ENCODE peak calls at places on chromosomes 2 and 18, in six cellular contexts. O is skeletal muscle cell, I is brain microvascular endothelial cell, W is GM06990, M is astrocyte, K is ovary. E is an unnamed sample.

GRCh38 chr2:217223222-217223930 is 363.5 kb upstream of the TNP1 start:
- DNase-seq in O (peak; percentile 87), I (peak; percentile 78), W (peak; percentile 86), M (peak; percentile 98), K (no peak), E (no peak)

GRCh38 chr2:212546669-212547068 is 8.1 kb upstream of the ERBB4 start:
- DNase-seq in O (no peak), I (no peak), W (no peak), M (no peak), K (no peak), E (no peak)

GRCh38 chr2:181174880-181175590 is 194.6 kb downstream of the UBE2E3 start:
- DNase-seq in O (no peak), I (peak; percentile 22), W (no peak), M (peak; percentile 50), K (no peak), E (no peak)

GRCh38 chr18:13262839-13263691 is 44.5 kb downstream of the LDLRAD4 start:
- DNase-seq in O (no peak), I (no peak), W (no peak), M (no peak), K (no peak), E (no peak)

GRCh38 chr2:160228141-160228963 is 28.3 kb upstream of the ITGB6 start:
- DNase-seq in O (peak; percentile 85), I (peak; percentile 82), W (no peak), M (peak; percentile 97), K (no peak), E (no peak)

GRCh38 chr18:24380163-24380747 is 17.4 kb downstream of the OSBPL1A start:
- DNase-seq in O (no peak), I (no peak), W (no peak), M (no peak), K (no peak), E (no peak)

GRCh38 chr18:58373486-58373885 is 255.4 kb downstream of the ALPK2 start:
- DNase-seq in O (no peak), I (no peak), W (no peak), M (no peak), K (no peak), E (no peak)

GRCh38 chr2:183428881-183429280 is 304.6 kb downstream of the NUP35 start:
- DNase-seq in O (no peak), I (no peak), W (no peak), M (no peak), K (no peak), E (no peak)

GRCh38 chr2:142868281-142868762 is 9.1 kb upstream of the KYNU start:
- DNase-seq in O (no peak), I (no peak), W (peak; percentile 80), M (no peak), K (no peak), E (no peak)

GRCh38 chr2:194842871-194843270 is 814.2 kb upstream of the SLC39A10 start:
- DNase-seq in O (no peak), I (no peak), W (no peak), M (no peak), K (no peak), E (no peak)

GRCh38 chr2:118670868-118671267 is 176.6 kb downstream of the EN1 start:
- DNase-seq in O (peak; percentile 48), I (peak; percentile 92), W (no peak), M (peak; percentile 88), K (no peak), E (no peak)

GRCh38 chr18:68448736-68449135 is 266.2 kb downstream of the TMX3 start:
- DNase-seq in O (no peak), I (peak; percentile 71), W (no peak), M (peak; percentile 94), K (no peak), E (no peak)

GRCh38 chr2:71778514-71779305 is 325.3 kb downstream of the DYSF start:
- DNase-seq in O (no peak), I (no peak), W (no peak), M (no peak), K (no peak), E (no peak)

GRCh38 chr18:23950644-23951043 is 63.9 kb upstream of the TTC39C start:
- DNase-seq in O (no peak), I (no peak), W (no peak), M (no peak), K (no peak), E (no peak)

GRCh38 chr2:198476007-198476406 is 671.6 kb downstream of the PLCL1 start:
- DNase-seq in O (no peak), I (no peak), W (no peak), M (no peak), K (no peak), E (no peak)

GRCh38 chr2:176473177-176473576 is 203.9 kb downstream of the MTX2 start:
- DNase-seq in O (no peak), I (no peak), W (no peak), M (no peak), K (peak; percentile 54), E (no peak)

GRCh38 chr2:79638410-79638809 is 125.6 kb downstream of the CTNNA2 start:
- DNase-seq in O (no peak), I (no peak), W (no peak), M (peak; percentile 21), K (no peak), E (no peak)

GRCh38 chr2:220891405-220891804 is 680.7 kb downstream of the EPHA4 start:
- DNase-seq in O (peak; percentile 60), I (peak; percentile 77), W (no peak), M (peak; percentile 94), K (no peak), E (no peak)

GRCh38 chr2:229901819-229902218 is 20.0 kb downstream of the TRIP12 start:
- DNase-seq in O (no peak), I (peak; percentile 59), W (no peak), M (peak; percentile 81), K (no peak), E (no peak)

GRCh38 chr2:119549236-119549635 is 5.0 kb downstream of the CFAP221 start:
- DNase-seq in O (peak; percentile 10), I (no peak), W (no peak), M (peak; percentile 73), K (no peak), E (no peak)

GRCh38 chr2:205814039-205814364 is 131.7 kb downstream of the NRP2 start:
- DNase-seq in O (no peak), I (no peak), W (no peak), M (no peak), K (no peak), E (no peak)

GRCh38 chr2:193228276-193228675 is 1033.5 kb upstream of the TMEFF2 start:
- DNase-seq in O (no peak), I (no peak), W (no peak), M (no peak), K (no peak), E (no peak)

GRCh38 chr2:62300925-62301324 is 105.0 kb downstream of the B3GNT2 start:
- DNase-seq in O (no peak), I (no peak), W (no peak), M (no peak), K (no peak), E (no peak)

GRCh38 chr2:197803033-197803444 is 1.4 kb upstream of the PLCL1 start:
- DNase-seq in O (no peak), I (peak; percentile 56), W (peak; percentile 15), M (peak; percentile 19), K (peak; percentile 9), E (peak; percentile 6)

GRCh38 chr2:45280801-45281200 is 271.5 kb upstream of the SIX2 start:
- DNase-seq in O (no peak), I (no peak), W (no peak), M (no peak), K (no peak), E (no peak)

GRCh38 chr18:55406374-55407045 is 181.5 kb downstream of the TCF4 start:
- DNase-seq in O (no peak), I (no peak), W (no peak), M (no peak), K (no peak), E (no peak)
- H3K4me3 ChIP-seq in O (peak overlapping the region; percentile 5), I (peak overlapping the region; percentile 2), W (no peak overlapping the region), M (peak overlapping the region; percentile 53), K (no peak overlapping the region), E (no peak overlapping the region)

GRCh38 chr2:172927381-172928357 is 148.0 kb upstream of the MAP3K20 start:
- DNase-seq in O (peak; percentile 82), I (peak; percentile 84), W (no peak), M (peak; percentile 90), K (no peak), E (peak; percentile 46)

GRCh38 chr2:172931256-172931894 is 144.3 kb upstream of the MAP3K20 start:
- DNase-seq in O (no peak), I (peak; percentile 54), W (no peak), M (peak; percentile 88), K (peak; percentile 24), E (peak; percentile 66)

GRCh38 chr2:172929644-172930043 is 146.0 kb upstream of the MAP3K20 start:
- DNase-seq in O (no peak), I (no peak), W (no peak), M (no peak), K (no peak), E (no peak)

GRCh38 chr2:172930871-172931255 is 144.8 kb upstream of the MAP3K20 start:
- DNase-seq in O (no peak), I (no peak), W (no peak), M (no peak), K (no peak), E (no peak)

GRCh38 chr2:172928754-172929153 is 146.9 kb upstream of the MAP3K20 start:
- DNase-seq in O (peak; percentile 85), I (peak; percentile 84), W (no peak), M (peak; percentile 83), K (no peak), E (no peak)
- H3K4me3 ChIP-seq in O (no peak overlapping the region), I (no peak overlapping the region), W (no peak overlapping the region), M (no peak overlapping the region), K (no peak overlapping the region), E (no peak overlapping the region)

GRCh38 chr2:108571262-108571661 is 37.0 kb downstream of the LIMS1 start:
- DNase-seq in O (no peak), I (no peak), W (no peak), M (peak; percentile 51), K (no peak), E (no peak)
- H3K4me3 ChIP-seq in O (no peak overlapping the region), I (no peak overlapping the region), W (no peak overlapping the region), M (no peak overlapping the region), K (no peak overlapping the region), E (no peak overlapping the region)

GRCh38 chr2:223933098-223933800 is 11.9 kb downstream of the WDFY1 start:
- DNase-seq in O (no peak), I (no peak), W (no peak), M (no peak), K (no peak), E (no peak)

GRCh38 chr2:223937535-223937934 is 7.6 kb downstream of the WDFY1 start:
- DNase-seq in O (no peak), I (no peak), W (no peak), M (no peak), K (no peak), E (no peak)

GRCh38 chr2:223936862-223937326 is 8.2 kb downstream of the WDFY1 start:
- DNase-seq in O (no peak), I (no peak), W (no peak), M (no peak), K (no peak), E (no peak)

GRCh38 chr2:223934870-223935269 is 10.3 kb downstream of the WDFY1 start:
- DNase-seq in O (no peak), I (no peak), W (no peak), M (no peak), K (no peak), E (no peak)

GRCh38 chr2:223935459-223936125 is 9.5 kb downstream of the WDFY1 start:
- DNase-seq in O (no peak), I (no peak), W (no peak), M (no peak), K (no peak), E (no peak)
- H3K4me3 ChIP-seq in O (no peak overlapping the region), I (no peak overlapping the region), W (no peak overlapping the region), M (no peak overlapping the region), K (no peak overlapping the region), E (no peak overlapping the region)

E was measured in LNCaP clone FGC.